ENCODE peak calls at places on chromosomes 3 and 15, in seven cellular contexts. B is OCI-LY7, K is MM.1S, T is neural progenitor cell, S is GM23248, H is HCT116, L is hepatocyte. N is an unnamed sample.

GRCh38 chr3:84299329-84299728 is 659.5 kb upstream of the CADM2 start:
- DNase-seq in L (no peak), T (no peak), S (no peak), H (no peak), K (no peak), B (no peak), N (no peak)

GRCh38 chr3:71926242-71926560 is 141.3 kb upstream of the PROK2 start:
- DNase-seq in B (peak), T (peak), H (peak), L (peak), S (peak), K (peak), N (peak)

GRCh38 chr3:20658491-20658890 is 472.5 kb upstream of the SGO1 start:
- DNase-seq in S (no peak), B (no peak), L (no peak), H (no peak), T (no peak), K (no peak), N (no peak)

GRCh38 chr3:105686324-105686897 is 182.4 kb downstream of the CBLB start:
- DNase-seq in L (peak), S (peak), B (peak), T (peak), H (peak), K (peak), N (peak)

GRCh38 chr15:97748576-97748975 is 211.9 kb upstream of the ARRDC4 start:
- DNase-seq in H (no peak), T (peak), L (no peak), B (no peak), S (no peak), K (no peak), N (no peak)

GRCh38 chr3:17817545-17817944 is 75.1 kb upstream of the TBC1D5 start:
- DNase-seq in T (no peak), K (no peak), L (no peak), H (no peak), S (no peak), B (no peak), N (no peak)

GRCh38 chr3:14879161-14879888 is 60.6 kb downstream of the FGD5 start:
- DNase-seq in L (peak), B (no peak), S (no peak), H (no peak), K (no peak), T (no peak), N (peak)

GRCh38 chr3:47161983-47162694 is 1.8 kb downstream of the SETD2 start:
- DNase-seq in L (no peak), B (peak), S (peak), K (no peak), T (no peak), H (no peak), N (no peak)

GRCh38 chr3:73592154-73592877 is 32.4 kb downstream of the PDZRN3 start:
- DNase-seq in L (no peak), T (peak), S (no peak), H (no peak), B (no peak), K (no peak), N (no peak)

GRCh38 chr3:66023728-66024390 is 14.9 kb downstream of the MAGI1 start:
- DNase-seq in H (no peak), L (no peak), B (no peak), K (no peak), T (no peak), S (no peak), N (no peak)

GRCh38 chr3:66019896-66020295 is 18.8 kb downstream of the MAGI1 start:
- DNase-seq in L (peak), S (no peak), H (no peak), K (no peak), T (no peak), B (no peak), N (no peak)

GRCh38 chr3:66023254-66023653 is 15.5 kb downstream of the MAGI1 start:
- DNase-seq in S (no peak), H (no peak), K (no peak), L (no peak), B (no peak), T (no peak), N (no peak)

GRCh38 chr3:66018047-66019033 is 20.4 kb downstream of the MAGI1 start:
- DNase-seq in T (no peak), L (no peak), B (no peak), K (no peak), H (no peak), S (no peak), N (no peak)

DNA sequence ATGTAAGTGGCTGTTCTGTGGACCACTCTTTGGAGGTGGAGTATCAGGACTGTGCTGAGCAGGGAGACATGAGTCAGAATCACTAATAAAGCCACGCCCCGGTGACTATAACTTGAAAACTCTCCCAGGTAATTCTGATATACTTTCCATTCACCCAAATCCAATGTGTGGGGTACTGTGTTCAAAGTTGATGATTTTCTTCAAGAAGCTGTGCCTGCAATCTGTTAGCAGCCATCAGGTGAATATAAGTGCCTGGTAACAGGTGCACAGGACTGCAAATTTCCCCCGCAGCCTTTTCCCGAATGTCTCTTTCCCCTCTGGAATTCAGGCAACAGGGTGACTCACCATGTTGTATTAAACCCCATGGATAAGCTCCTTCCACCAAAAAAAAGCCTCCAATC is 17.0 kb downstream of the MAGI1 start:
- DNase-seq in B (no peak), H (peak), K (no peak), T (no peak), L (peak), S (peak), N (peak)
- TF ChIP-seq EZH2phosphoT487 in B (no peak), H (no peak), K (no peak), T (no peak), L (no peak), S (no peak), N (no peak)

GRCh38 chr3:172218350-172219323 is 179.3 kb downstream of the FNDC3B start:
- DNase-seq in S (no peak), H (no peak), L (no peak), K (peak), B (no peak), T (no peak), N (no peak)
- TF ChIP-seq EZH2phosphoT487 in S (no peak), H (no peak), L (no peak), K (no peak), B (no peak), T (no peak), N (no peak)

GRCh38 chr3:173465112-173465511 is 67.6 kb downstream of the NLGN1 start:
- DNase-seq in K (no peak), S (peak), H (no peak), T (peak), B (no peak), L (no peak), N (no peak)
- TF ChIP-seq EZH2phosphoT487 in K (no peak), S (no peak), H (no peak), T (no peak), B (no peak), L (no peak), N (no peak)

GRCh38 chr15:38562278-38562677 is 2.3 kb downstream of the RASGRP1 start:
- DNase-seq in H (no peak), B (peak), T (no peak), K (no peak), L (no peak), S (no peak), N (peak)

GRCh38 chr15:38560456-38560926 is 4.1 kb downstream of the RASGRP1 start:
- DNase-seq in T (no peak), L (no peak), B (no peak), K (no peak), H (no peak), S (no peak), N (no peak)

GRCh38 chr15:38565287-38565670 is 665 bp upstream of the RASGRP1 start:
- DNase-seq in B (no peak), S (no peak), H (no peak), L (no peak), K (no peak), T (no peak), N (no peak)

GRCh38 chr15:38563723-38564519 is 693 bp downstream of the RASGRP1 start:
- DNase-seq in S (peak), K (peak), H (peak), T (peak), L (peak), B (peak), N (peak)

GRCh38 chr15:38564557-38565286 is at the start of gene RASGRP1:
- DNase-seq in H (no peak), T (peak), L (peak), K (peak), B (peak), S (peak), N (peak)
- TF ChIP-seq EZH2phosphoT487 in H (no peak), T (peak), L (no peak), K (no peak), B (no peak), S (no peak), N (no peak)

GRCh38 chr3:197186887-197187588 is 111.4 kb downstream of the DLG1 start:
- DNase-seq in B (peak), L (peak), T (peak), K (peak), S (peak), H (peak), N (peak)
- TF ChIP-seq EZH2phosphoT487 in B (no peak), L (no peak), T (no peak), K (no peak), S (no peak), H (no peak), N (no peak)

DNA sequence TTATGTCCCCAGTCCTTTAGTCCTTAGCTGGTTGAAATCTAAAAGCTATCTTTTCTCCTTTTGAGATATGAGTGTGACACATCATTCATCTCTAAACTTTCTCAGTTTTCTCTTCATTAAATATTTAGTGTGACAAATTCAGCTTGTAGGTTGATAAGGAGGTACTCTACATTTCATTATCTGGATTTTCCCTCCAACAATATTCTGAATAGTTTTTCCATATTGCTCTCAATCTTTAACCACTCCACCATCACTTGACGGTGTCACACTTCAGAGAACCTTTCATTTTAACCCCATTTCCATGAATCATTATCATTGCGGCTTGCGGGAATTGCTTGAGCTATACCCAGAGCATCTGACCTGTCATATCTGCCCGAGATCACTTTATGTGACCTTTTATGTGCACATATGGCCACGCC is 16.1 kb upstream of the ATP8B4 start:
- DNase-seq in L (no peak), H (no peak), K (no peak), S (peak), T (no peak), B (no peak), N (no peak)
- TF ChIP-seq EZH2phosphoT487 in L (no peak), H (no peak), K (no peak), S (no peak), T (no peak), B (no peak), N (no peak)

GRCh38 chr3:30544811-30545210 is 61.6 kb upstream of the TGFBR2 start:
- DNase-seq in L (no peak), H (no peak), S (peak), K (no peak), B (no peak), T (no peak), N (no peak)
- TF ChIP-seq EZH2phosphoT487 in L (no peak), H (no peak), S (no peak), K (no peak), B (no peak), T (no peak), N (no peak)

GRCh38 chr3:139537325-139537724 is 2.2 kb downstream of the RBP1 start:
- DNase-seq in B (no peak), T (no peak), S (peak), L (peak), H (peak), K (no peak), N (no peak)

GRCh38 chr3:139537795-139538538 is 1.6 kb downstream of the RBP1 start:
- DNase-seq in B (no peak), S (no peak), L (no peak), H (peak), K (no peak), T (no peak), N (no peak)

GRCh38 chr3:139540686-139541085 is 1.1 kb upstream of the RBP1 start:
- DNase-seq in T (no peak), B (no peak), S (no peak), L (no peak), H (no peak), K (no peak), N (no peak)

GRCh38 chr3:139541156-139541897 is 1.8 kb upstream of the RBP1 start:
- DNase-seq in T (no peak), L (no peak), K (no peak), B (no peak), H (no peak), S (no peak), N (no peak)

GRCh38 chr3:139538733-139539132 is 809 bp downstream of the RBP1 start:
- DNase-seq in T (peak), K (no peak), L (peak), S (no peak), H (no peak), B (no peak), N (peak)
- TF ChIP-seq EZH2phosphoT487 in T (no peak), K (no peak), L (no peak), S (no peak), H (no peak), B (no peak), N (no peak)

DNA sequence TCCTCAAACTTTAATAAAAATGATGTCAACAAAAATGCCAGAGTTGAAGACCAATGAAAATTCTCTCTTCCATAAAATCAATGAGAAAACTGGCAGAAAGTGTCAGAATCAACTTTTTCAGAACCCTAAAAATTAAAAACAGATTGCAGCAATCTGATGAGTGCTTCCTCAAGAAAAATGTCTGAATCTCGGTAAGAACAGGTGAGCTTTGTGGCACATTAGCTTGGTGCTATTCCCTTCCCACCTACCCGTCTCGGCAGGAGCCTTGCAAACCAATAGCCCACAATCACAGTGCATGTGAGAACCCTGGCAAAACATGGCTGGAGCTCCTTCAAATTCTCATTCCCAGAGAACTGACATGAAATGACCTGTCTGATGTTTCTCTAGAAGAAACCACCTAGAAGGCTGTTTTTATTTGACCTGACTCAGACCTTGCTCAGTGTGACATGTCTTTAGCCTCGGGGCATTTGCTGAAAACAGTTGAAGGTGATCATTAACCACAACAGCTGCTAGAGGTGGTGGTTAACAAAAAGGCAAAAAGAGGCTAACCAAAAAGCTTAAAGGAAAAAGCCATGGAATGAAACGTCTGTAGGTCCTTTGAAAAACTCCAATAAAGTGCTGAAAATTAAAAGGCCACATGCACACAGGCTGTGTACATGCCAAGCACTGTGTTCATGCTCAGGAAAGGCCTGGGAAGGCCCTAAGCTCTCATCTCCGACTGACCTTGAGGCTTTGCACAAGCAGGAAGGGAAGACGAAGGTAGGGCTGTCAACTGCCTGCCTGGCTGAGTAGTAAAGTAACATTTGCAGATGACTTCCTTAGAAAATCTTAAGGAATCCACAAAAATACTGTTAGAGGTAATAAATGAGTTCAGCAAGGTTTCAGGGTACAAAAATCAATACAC is 253.0 kb upstream of the NSMCE3 start:
- DNase-seq in H (no peak), S (no peak), T (no peak), K (peak), L (peak), B (no peak), N (no peak)
- TF ChIP-seq EZH2phosphoT487 in H (no peak), S (no peak), T (no peak), K (no peak), L (no peak), B (no peak), N (no peak)

DNA sequence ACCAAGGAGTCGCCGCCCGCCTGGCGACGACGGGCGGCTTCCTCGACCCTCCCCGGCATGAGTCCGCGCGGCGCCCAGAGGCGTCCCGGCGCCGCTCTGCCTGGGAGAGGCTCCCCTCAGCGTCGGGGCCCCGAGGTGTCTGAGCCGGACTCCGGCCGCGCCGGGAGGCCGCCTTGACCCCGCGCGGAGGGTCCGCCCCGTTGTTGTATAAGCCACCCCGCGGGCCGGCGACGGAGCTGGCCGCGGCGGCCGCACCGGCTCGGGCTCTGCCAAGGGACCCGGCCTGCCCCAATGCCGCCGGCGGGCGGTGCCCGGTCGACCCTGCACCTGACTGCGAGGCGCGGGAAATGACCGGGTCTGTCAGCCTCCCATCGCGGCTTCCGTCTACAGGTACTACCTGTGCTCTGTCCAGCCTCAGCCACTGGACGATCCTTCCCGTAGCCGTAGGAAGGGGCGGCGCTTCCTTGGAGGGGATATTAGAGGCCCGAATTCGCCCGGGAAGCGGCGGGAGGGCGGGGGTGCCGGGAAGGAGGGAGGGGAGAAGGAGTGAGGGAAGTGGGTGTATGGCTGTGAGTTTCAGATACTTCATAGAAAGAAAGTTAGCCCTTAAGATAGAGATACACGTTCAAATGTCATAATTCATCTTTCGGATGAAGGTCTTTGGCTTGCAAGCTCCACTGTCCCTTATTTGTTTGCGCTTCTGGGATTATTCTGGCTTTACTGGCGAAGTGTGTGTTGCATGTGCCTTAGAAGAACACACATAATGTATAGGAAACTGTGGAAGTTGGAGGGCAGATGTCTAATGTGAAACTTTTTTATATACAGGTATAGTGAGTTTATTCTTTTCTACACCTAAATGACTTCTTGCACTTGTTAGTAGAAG is 623 bp downstream of the ABHD5 start:
- DNase-seq in L (peak), S (peak), K (peak), B (peak), H (peak), T (peak), N (peak)
- TF ChIP-seq EZH2phosphoT487 in L (no peak), S (no peak), K (no peak), B (no peak), H (no peak), T (no peak), N (no peak)